ENCODE peak calls at places on chromosomes 5 and 9, in four cellular contexts. L, O, A and U are unnamed samples.

GRCh38 chr5:74772359-74772758 is 5.3 kb downstream of the NSA2 start:
- DNase-seq in L (no peak), A (no peak), O (no peak), U (no peak)

GRCh38 chr9:38087934-38088925 is 19.2 kb upstream of the SHB start:
- DNase-seq in L (peak), O (peak), A (peak), U (peak)

GRCh38 chr5:42621242-42621641 is 135.4 kb upstream of the CCDC152 start:
- DNase-seq in O (no peak), A (no peak), L (no peak), U (no peak)

GRCh38 chr9:114238919-114239879 is 83.7 kb upstream of the ORM1 start:
- DNase-seq in O (no peak), L (no peak), A (peak), U (no peak)

GRCh38 chr9:91154686-91155085 is 207.0 kb downstream of the AUH start:
- DNase-seq in O (no peak), L (no peak), A (no peak), U (no peak)

GRCh38 chr5:146463446-146463845 is 16.3 kb downstream of the TCERG1 start:
- DNase-seq in L (no peak), A (no peak), O (no peak), U (no peak)

GRCh38 chr5:2758632-2759031 is 7.2 kb upstream of the IRX2 start:
- DNase-seq in A (no peak), O (no peak), L (no peak), U (peak)

GRCh38 chr9:73813546-73813945 is 661.9 kb downstream of the ANXA1 start:
- DNase-seq in O (no peak), A (no peak), L (no peak), U (no peak)

GRCh38 chr9:76425677-76426453 is 31.6 kb upstream of the RFK start:
- DNase-seq in A (no peak), O (no peak), L (no peak), U (peak)

GRCh38 chr5:132354381-132354780 is 15.1 kb upstream of the SLC22A5 start:
- DNase-seq in O (no peak), L (no peak), A (no peak), U (no peak)

GRCh38 chr5:143011621-143012020 is 241.4 kb downstream of the ARHGAP26 start:
- DNase-seq in O (no peak), L (no peak), A (no peak), U (no peak)

GRCh38 chr9:77981332-77981731 is 50.3 kb downstream of the GNAQ start:
- DNase-seq in A (no peak), O (peak), L (no peak), U (no peak)

GRCh38 chr9:16627967-16628366 is 242.5 kb downstream of the BNC2 start:
- DNase-seq in O (no peak), A (no peak), L (peak), U (no peak)

GRCh38 chr9:20914556-20914955 is 116.9 kb downstream of the HACD4 start:
- DNase-seq in A (no peak), L (no peak), O (no peak), U (no peak)

GRCh38 chr5:34676409-34676808 is 20.3 kb downstream of the RAI14 start:
- DNase-seq in O (no peak), L (no peak), A (no peak), U (no peak)

GRCh38 chr9:123434619-123435240 is 78.7 kb downstream of the CRB2 start:
- DNase-seq in A (peak), L (peak), O (no peak), U (no peak)

GRCh38 chr9:127785023-127785932 is 556 bp upstream of the CDK9 start:
- DNase-seq in L (peak), A (peak), O (peak), U (peak)
- TF ChIP-seq EP300 in L (no peak), A (no peak), O (no peak), U (no peak)

DNA sequence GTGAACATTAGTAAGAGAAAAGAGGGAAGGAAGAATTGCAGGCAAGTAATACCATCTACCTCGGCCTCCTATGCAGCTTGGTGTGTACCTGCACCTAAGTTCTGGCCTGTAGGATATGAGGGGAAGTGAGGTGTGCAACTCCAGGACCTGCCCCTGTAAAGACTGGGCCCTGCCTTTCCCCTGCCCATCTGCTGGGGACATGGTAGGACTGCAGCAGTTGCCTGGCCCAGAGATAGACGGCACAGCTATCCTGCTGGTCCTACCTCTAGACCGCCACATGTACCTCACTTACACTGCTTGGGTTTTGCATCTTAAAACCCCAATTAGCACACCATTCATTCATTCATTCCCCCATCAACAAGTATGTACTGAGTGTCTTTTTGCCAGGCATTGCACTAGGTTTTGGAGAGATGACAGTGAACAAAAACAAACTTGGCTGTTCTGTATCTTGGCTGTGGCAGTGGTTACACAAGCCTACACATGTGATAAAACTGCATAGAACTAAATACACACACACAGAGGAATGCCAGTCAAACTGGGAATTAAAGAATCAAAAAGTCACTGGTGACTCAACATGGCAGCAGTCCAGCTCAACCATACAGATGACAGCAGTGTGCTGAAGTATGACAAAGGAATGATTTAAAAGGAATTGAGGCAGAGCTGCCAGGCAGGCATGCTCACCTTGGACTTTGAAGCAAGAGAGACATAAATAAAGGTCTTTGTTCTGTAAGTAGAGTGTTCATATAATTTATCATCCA is 23.3 kb upstream of the MGAT1 start:
- DNase-seq in L (peak), O (peak), A (no peak), U (peak)
- TF ChIP-seq CTCF in L (no peak), O (no peak), A (no peak), U (no peak)

DNA sequence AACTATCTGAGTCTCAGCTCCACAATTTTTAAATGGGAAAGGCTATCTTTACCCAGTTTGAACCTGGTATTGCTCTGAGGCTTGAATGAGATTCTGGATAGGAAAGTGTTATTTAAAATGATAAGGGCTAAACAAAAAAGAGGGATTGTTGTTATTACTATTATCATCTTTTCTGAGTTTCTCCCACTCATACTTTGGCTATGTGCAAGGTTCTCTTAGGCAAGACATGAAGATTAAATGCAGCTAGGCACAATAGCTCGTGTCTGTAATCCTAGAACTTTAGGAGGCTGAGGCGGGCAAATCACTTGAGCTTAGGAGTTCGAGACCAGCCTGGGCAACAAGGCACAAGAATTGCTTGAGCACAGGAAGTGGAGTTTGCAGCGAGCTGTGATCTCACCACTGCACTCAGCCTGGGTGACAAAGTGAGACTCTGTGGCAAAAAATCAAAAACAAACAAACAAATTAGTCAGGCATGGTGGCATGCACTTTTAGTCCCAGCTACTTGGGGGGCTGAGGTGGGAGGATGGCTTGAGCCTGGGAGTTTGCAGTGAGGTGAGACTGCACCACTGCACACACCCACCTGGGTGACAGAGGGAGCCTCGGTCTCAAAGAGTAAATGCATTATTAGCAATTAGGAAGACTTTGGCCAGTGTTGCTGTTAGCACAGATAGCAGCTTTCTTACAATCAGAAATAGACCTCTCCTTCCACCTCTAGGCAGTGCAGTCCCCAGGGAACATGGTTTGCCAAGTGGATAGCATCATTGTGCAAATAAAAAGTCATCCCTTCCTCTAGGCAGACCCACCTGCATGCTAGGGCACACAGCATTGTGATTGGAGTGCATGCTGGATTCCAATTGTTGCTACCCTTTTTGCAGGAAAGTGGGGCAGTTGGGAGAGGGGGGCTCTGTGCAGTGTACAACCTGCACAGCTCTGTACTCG is 77.6 kb upstream of the KLF9 start:
- DNase-seq in A (no peak), O (no peak), L (no peak), U (no peak)
- TF ChIP-seq POLR2A in A (no peak), O (no peak), L (no peak), U (no peak)

GRCh38 chr9:89391585-89391984 is 73.3 kb downstream of the SECISBP2 start:
- DNase-seq in O (no peak), A (no peak), L (no peak), U (no peak)
- TF ChIP-seq EP300 in O (no peak), A (no peak), L (no peak), U (no peak)

GRCh38 chr5:97231025-97231636 is 48.1 kb upstream of the RIOK2 start:
- DNase-seq in A (peak), O (no peak), L (peak), U (no peak)

GRCh38 chr5:97229688-97230285 is 46.7 kb upstream of the RIOK2 start:
- DNase-seq in O (no peak), A (no peak), L (no peak), U (no peak)

GRCh38 chr5:97224112-97224750 is 41.2 kb upstream of the RIOK2 start:
- DNase-seq in L (no peak), O (no peak), A (no peak), U (no peak)

GRCh38 chr5:97229196-97229595 is 46.1 kb upstream of the RIOK2 start:
- DNase-seq in O (peak), A (no peak), L (no peak), U (no peak)

DNA sequence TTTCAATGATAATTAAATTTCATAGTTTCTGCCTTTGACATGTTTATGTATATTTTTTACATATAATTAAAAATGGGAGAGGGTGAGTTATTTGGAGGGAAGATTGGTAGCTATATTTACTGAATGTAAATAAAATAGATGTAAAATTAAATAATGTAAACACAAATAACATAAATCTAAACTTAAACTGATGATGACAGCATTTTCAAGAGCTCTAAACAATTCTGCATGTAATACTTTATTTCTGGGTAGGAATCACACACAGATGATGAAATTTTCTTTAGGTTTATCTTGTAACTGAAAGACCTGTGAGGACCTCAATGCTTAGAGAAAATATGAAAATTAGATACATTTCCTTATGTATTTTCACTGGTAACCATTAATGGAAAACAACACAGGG is 42.2 kb upstream of the RIOK2 start:
- DNase-seq in A (no peak), O (no peak), L (no peak), U (no peak)
- TF ChIP-seq CTCF in A (no peak), O (no peak), L (no peak), U (no peak)

DNA sequence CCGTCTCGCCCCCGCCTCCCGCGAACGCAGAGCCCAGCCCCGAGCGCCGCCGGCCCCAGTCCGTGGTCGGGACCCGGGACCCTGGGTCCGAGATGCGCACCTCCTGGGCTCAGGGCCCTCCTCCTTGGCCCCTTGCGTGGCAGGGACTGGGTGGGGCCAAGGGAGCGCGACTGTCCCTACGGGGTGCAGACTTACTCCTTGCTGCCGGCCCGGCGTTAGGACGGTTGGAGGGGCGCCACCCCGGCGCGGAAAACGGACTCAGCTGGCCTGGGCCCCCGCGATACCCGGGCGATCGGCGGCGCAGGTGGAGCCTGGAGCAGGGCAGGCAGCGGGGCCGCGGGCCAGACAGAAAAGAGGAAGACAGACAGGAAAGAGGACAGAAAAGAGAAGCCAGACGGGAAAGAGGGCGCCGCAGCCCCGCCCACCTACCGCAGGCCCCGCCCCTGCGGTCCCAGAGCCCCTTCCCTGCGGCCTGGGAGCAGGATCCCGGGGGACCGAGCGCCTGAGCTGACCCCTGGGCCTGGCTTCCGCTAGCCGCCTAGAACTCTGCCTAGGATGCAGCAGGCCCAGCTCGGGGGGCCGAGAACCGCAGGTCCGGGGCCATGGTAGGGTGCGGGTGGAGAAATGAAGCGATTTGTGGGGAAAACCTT is at the start of gene GBGT1:
- DNase-seq in A (peak), L (peak), O (peak), U (no peak)
- TF ChIP-seq POLR2A in A (no peak), L (no peak), O (peak), U (no peak)

GRCh38 chr5:175861337-175862130 is 9.8 kb upstream of the CPLX2 start:
- DNase-seq in O (no peak), L (no peak), A (peak), U (no peak)
- TF ChIP-seq EP300 in O (no peak), L (no peak), A (peak), U (no peak)

GRCh38 chr9:6716766-6717165 is 41.0 kb upstream of the KDM4C start:
- DNase-seq in O (no peak), L (no peak), A (no peak), U (no peak)

GRCh38 chr9:6712041-6712440 is 45.7 kb upstream of the KDM4C start:
- DNase-seq in A (no peak), O (no peak), L (no peak), U (no peak)

GRCh38 chr9:6715755-6716643 is 41.8 kb upstream of the KDM4C start:
- DNase-seq in L (peak), O (peak), A (peak), U (no peak)

GRCh38 chr9:6711403-6711802 is 46.4 kb upstream of the KDM4C start:
- DNase-seq in A (no peak), L (no peak), O (no peak), U (no peak)

DNA sequence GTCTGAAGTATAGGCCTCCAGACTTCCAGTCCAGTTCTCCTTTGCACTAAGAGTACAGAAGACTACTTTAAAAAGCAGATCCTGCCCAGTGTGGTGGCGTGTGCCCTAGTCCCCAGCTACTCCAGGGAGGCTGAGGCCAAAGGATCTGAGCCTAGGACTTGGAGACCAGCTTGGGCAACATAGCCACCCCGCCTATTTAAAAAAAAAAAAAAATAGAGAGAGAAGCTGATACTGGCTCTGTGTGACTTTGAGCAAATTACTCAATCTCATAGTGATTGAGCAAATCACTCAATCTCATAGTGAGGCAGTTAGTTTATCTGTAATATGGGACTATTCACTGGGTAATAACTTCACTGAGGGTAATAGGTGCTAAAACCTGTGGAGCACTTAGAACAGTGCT is 43.6 kb upstream of the KDM4C start:
- DNase-seq in A (no peak), L (no peak), O (no peak), U (no peak)
- TF ChIP-seq CTCF in A (no peak), L (no peak), O (no peak), U (no peak)

GRCh38 chr9:684055-684949 is 157.2 kb upstream of the DMRT1 start:
- DNase-seq in O (no peak), L (no peak), A (no peak), U (peak)
- TF ChIP-seq POLR2A in O (no peak), L (no peak), A (no peak), U (no peak)